ENCODE peak calls at places on chromosomes 6 and 20, in seven cellular contexts. V is SJSA1; F is CD8-positive, alpha-beta memory T cell; J is CD4-positive, alpha-beta memory T cell; R is Peyer's patch; E is PC-3; S is NT2/D1. L is an unnamed sample.
A peak's percentile ranks its signal among the peaks of the same experiment; 100 is the strongest.

GRCh38 chr20:58446264-58446937 is 57.4 kb downstream of the VAPB start:
- DNase-seq in V (no peak), R (no peak), F (no peak), J (no peak), E (no peak), S (no peak), L (no peak)

GRCh38 chr20:53706511-53707031 is 112.9 kb upstream of the ZNF217 start:
- DNase-seq in F (no peak), S (no peak), R (no peak), V (peak; percentile 65), J (peak; percentile 41), E (no peak), L (no peak)

GRCh38 chr6:15023448-15023847 is 222.4 kb upstream of the JARID2 start:
- DNase-seq in J (peak; percentile 1), R (no peak), S (no peak), F (peak; percentile 23), E (no peak), V (no peak), L (no peak)

GRCh38 chr20:53547664-53548239 is 45.9 kb downstream of the ZNF217 start:
- DNase-seq in J (peak; percentile 36), F (peak; percentile 14), E (peak; percentile 95), V (peak; percentile 60), R (no peak), S (peak; percentile 54), L (peak; percentile 4)

GRCh38 chr6:132961610-132962009 is 147.2 kb downstream of the RPS12 start:
- DNase-seq in S (no peak), E (peak; percentile 18), F (no peak), R (no peak), V (no peak), J (no peak), L (no peak)

GRCh38 chr6:149249370-149250357 is 67.8 kb upstream of the TAB2 start:
- DNase-seq in R (no peak), S (no peak), V (peak; percentile 62), E (peak; percentile 37), F (no peak), J (no peak), L (no peak)

GRCh38 chr6:113363866-113364265 is 493.3 kb upstream of the MARCKS start:
- DNase-seq in S (no peak), J (no peak), F (no peak), R (no peak), E (no peak), V (no peak), L (no peak)

GRCh38 chr20:1376007-1376406 is 16.8 kb downstream of the FKBP1A start:
- DNase-seq in J (no peak), R (no peak), S (no peak), E (no peak), V (no peak), F (no peak), L (no peak)

GRCh38 chr6:31776961-31777666 is at the start of gene VWA7:
- DNase-seq in J (peak; percentile 69), E (peak; percentile 88), S (no peak), R (peak; percentile 90), F (peak; percentile 61), V (peak; percentile 55), L (peak; percentile 33)

DNA sequence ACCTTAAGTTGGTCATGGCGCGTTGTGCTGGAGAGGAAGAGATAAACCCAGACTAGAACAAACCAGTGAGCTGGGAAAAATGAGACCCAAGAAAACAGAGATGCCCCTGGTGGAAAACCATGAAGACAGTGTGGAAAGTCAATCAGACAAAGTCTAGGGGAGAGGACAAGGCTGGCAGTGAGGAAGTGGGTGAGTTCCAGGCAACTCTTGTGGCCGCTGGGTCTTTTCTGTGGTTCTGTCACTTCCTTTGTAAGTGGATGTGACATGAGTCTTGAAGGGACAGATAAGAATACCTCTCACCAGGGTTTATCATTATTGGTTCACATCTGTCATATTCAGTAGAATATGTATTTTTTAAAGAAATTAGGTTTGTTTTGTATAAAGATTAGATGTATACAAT is 738.4 kb downstream of the DHX35 start:
- DNase-seq in E (no peak), F (no peak), S (no peak), J (no peak), V (no peak), R (no peak), L (no peak)
- H3K9me3 ChIP-seq in E (peaks cover 10% of the 10 kb centered on the region), F (no peaks in the 10 kb centered on the region), S (no peaks in the 10 kb centered on the region), J (no peaks in the 10 kb centered on the region), V (no peaks in the 10 kb centered on the region), R (no peaks in the 10 kb centered on the region), L (no peaks in the 10 kb centered on the region)

GRCh38 chr6:23244300-23244699 is 674.9 kb downstream of the HDGFL1 start:
- DNase-seq in E (peak; percentile 90), F (no peak), S (no peak), R (no peak), V (no peak), J (no peak), L (no peak)
- H3K9me3 ChIP-seq in E (no peaks in the 10 kb centered on the region), F (no peaks in the 10 kb centered on the region), S (no peaks in the 10 kb centered on the region), R (no peaks in the 10 kb centered on the region), V (peaks cover 3% of the 10 kb centered on the region), J (no peaks in the 10 kb centered on the region), L (no peaks in the 10 kb centered on the region)

GRCh38 chr20:48234951-48235350 is 449.7 kb upstream of the SULF2 start:
- DNase-seq in E (no peak), R (no peak), F (no peak), S (no peak), J (no peak), V (no peak), L (no peak)
- H3K9me3 ChIP-seq in E (no peaks in the 10 kb centered on the region), R (no peaks in the 10 kb centered on the region), F (no peaks in the 10 kb centered on the region), S (peaks cover 35% of the 10 kb centered on the region), J (no peaks in the 10 kb centered on the region), V (no peaks in the 10 kb centered on the region), L (no peaks in the 10 kb centered on the region)

GRCh38 chr6:317068-317451 is 24.8 kb downstream of the DUSP22 start:
- DNase-seq in R (peak; percentile 77), J (no peak), E (no peak), F (no peak), V (no peak), S (no peak), L (no peak)

GRCh38 chr6:317452-318144 is 25.3 kb downstream of the DUSP22 start:
- DNase-seq in E (no peak), S (no peak), V (no peak), F (no peak), R (no peak), J (no peak), L (no peak)

GRCh38 chr6:319177-320131 is 27.2 kb downstream of the DUSP22 start:
- DNase-seq in F (no peak), E (no peak), S (no peak), V (no peak), R (no peak), J (no peak), L (no peak)

GRCh38 chr6:316753-317038 is 24.4 kb downstream of the DUSP22 start:
- DNase-seq in E (no peak), J (no peak), S (no peak), V (no peak), R (no peak), F (no peak), L (no peak)

DNA sequence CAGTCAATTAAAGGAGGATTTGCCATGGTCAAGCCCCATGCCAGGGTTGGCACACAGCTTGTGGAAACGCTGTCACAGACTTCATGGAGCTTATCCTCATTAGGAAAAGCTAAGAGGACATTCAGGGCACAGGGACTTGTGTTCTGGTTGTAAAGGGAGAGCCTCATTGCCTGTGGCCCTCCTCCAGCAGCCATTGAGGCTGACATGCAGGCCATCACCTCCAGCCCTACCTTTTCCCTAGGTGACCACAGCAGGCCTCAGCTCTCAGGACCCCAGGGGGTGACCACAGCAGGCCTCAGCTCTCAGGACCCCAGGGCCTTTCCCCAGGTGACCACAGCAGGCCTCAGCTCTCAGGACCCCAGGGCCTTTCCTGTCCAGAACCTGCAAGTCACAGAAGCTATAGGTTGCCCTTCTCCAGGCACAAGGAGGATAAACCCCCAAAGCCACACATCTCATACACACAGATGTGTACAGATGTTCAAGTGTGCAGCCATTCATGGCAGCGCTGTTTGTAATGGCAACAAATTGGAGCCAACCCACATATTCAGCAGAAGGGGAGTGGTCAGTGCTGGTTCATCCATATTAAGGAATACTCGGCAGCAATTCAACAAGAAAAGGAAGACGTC is 26.1 kb downstream of the DUSP22 start:
- DNase-seq in S (no peak), J (no peak), E (no peak), R (no peak), F (no peak), V (no peak), L (no peak)
- H3K9me3 ChIP-seq in S (no peaks in the 10 kb centered on the region), J (no peaks in the 10 kb centered on the region), E (no peaks in the 10 kb centered on the region), R (no peaks in the 10 kb centered on the region), F (no peaks in the 10 kb centered on the region), V (no peaks in the 10 kb centered on the region), L (no peaks in the 10 kb centered on the region)

GRCh38 chr20:29079769-29080690 is 2177.4 kb upstream of the DEFB115 start:
- DNase-seq in E (no peak), R (no peak), J (peak; percentile 26), V (no peak), S (peak; percentile 77), F (peak; percentile 20), L (no peak)

GRCh38 chr20:29086938-29087337 is 2170.5 kb upstream of the DEFB115 start:
- DNase-seq in F (no peak), J (no peak), E (no peak), S (no peak), R (no peak), V (no peak), L (no peak)

GRCh38 chr20:29085625-29086024 is 2171.8 kb upstream of the DEFB115 start:
- DNase-seq in F (no peak), R (no peak), J (no peak), V (no peak), E (no peak), S (no peak), L (no peak)
- H3K9me3 ChIP-seq in F (peaks cover 6% of the 10 kb centered on the region), R (no peaks in the 10 kb centered on the region), J (no peaks in the 10 kb centered on the region), V (no peaks in the 10 kb centered on the region), E (peaks cover 2% of the 10 kb centered on the region), S (no peaks in the 10 kb centered on the region), L (peaks cover 3% of the 10 kb centered on the region)

GRCh38 chr6:30283761-30284160 is 43.0 kb upstream of the TRIM39 start:
- DNase-seq in V (no peak), J (no peak), E (no peak), S (no peak), F (no peak), R (no peak), L (no peak)

GRCh38 chr6:30287139-30287538 is 39.6 kb upstream of the TRIM39 start:
- DNase-seq in F (no peak), J (no peak), E (no peak), R (no peak), V (no peak), S (no peak), L (no peak)

GRCh38 chr6:30282522-30282921 is 44.2 kb upstream of the TRIM39 start:
- DNase-seq in R (no peak), F (no peak), V (no peak), J (no peak), S (no peak), E (no peak), L (no peak)
- H3K9me3 ChIP-seq in R (no peaks in the 10 kb centered on the region), F (peaks cover 50% of the 10 kb centered on the region), V (peaks cover 27% of the 10 kb centered on the region), J (peaks cover 41% of the 10 kb centered on the region), S (peaks cover 55% of the 10 kb centered on the region), E (peaks cover 21% of the 10 kb centered on the region), L (peaks cover 82% of the 10 kb centered on the region)

GRCh38 chr20:29119141-29119540 is 2138.3 kb upstream of the DEFB115 start:
- DNase-seq in V (no peak), F (no peak), E (no peak), S (no peak), R (no peak), J (no peak), L (no peak)
- H3K9me3 ChIP-seq in V (no peaks in the 10 kb centered on the region), F (no peaks in the 10 kb centered on the region), E (peaks cover 16% of the 10 kb centered on the region), S (no peaks in the 10 kb centered on the region), R (no peaks in the 10 kb centered on the region), J (no peaks in the 10 kb centered on the region), L (peaks cover 5% of the 10 kb centered on the region)

L was measured in CD4-positive, alpha-beta T cell.